ENCODE peak calls at places on chromosomes 1 and 21, in six cellular contexts. R is endothelial cell; H is activated T-cell treated with anti-CD3 and anti-CD28 coated beads for 1 hour; P is naive thymus-derived CD4-positive, alpha-beta T cell; X is activated CD8-positive, alpha-beta memory T cell treated with anti-CD3 and anti-CD28 coated beads for 24 hours; N is nucleus accumbens. V is an unnamed sample.

GRCh38 chr1:246214708-246215504 is 292.2 kb downstream of the SMYD3 start:
- DNase-seq in H (no peak), P (no peak), X (no peak), N (no peak), R (no peak), V (peak)

GRCh38 chr1:163307479-163308171 is 14.1 kb upstream of the NUF2 start:
- DNase-seq in R (no peak), X (no peak), N (no peak), P (no peak), H (no peak), V (no peak)

GRCh38 chr1:36217667-36218066 is 6.6 kb upstream of the THRAP3 start:
- DNase-seq in X (no peak), P (no peak), H (no peak), N (no peak), R (no peak), V (peak)

GRCh38 chr1:71357708-71358107 is 276.9 kb upstream of the ZRANB2 start:
- DNase-seq in X (no peak), N (no peak), R (no peak), H (no peak), P (no peak), V (no peak)

GRCh38 chr1:224852901-224853568 is 76.4 kb upstream of the DNAH14 start:
- DNase-seq in N (no peak), H (no peak), P (no peak), R (no peak), X (no peak), V (peak)

GRCh38 chr21:25565272-25566199 is 41.7 kb downstream of the MRPL39 start:
- DNase-seq in X (peak), H (no peak), R (no peak), N (no peak), P (no peak), V (no peak)

GRCh38 chr1:151334822-151335221 is 7.6 kb upstream of the PI4KB start:
- DNase-seq in P (no peak), X (no peak), N (no peak), H (no peak), R (no peak), V (no peak)

GRCh38 chr1:3462356-3463012 is 8.0 kb downstream of the ARHGEF16 start:
- DNase-seq in R (no peak), H (no peak), P (no peak), N (no peak), X (no peak), V (no peak)

GRCh38 chr1:212290608-212291007 is 5.4 kb downstream of the PPP2R5A start:
- DNase-seq in N (no peak), P (no peak), H (no peak), R (no peak), X (no peak), V (no peak)

GRCh38 chr1:22231995-22232690 is 89.2 kb upstream of the WNT4 start:
- DNase-seq in H (no peak), N (no peak), P (no peak), R (no peak), X (no peak), V (no peak)

GRCh38 chr1:61270761-61271411 is 188.5 kb downstream of the NFIA start:
- DNase-seq in R (no peak), P (no peak), N (no peak), X (no peak), H (no peak), V (no peak)

GRCh38 chr21:30209571-30209970 is 6.3 kb downstream of the CLDN8 start:
- DNase-seq in N (no peak), X (no peak), P (no peak), R (no peak), H (no peak), V (no peak)

GRCh38 chr1:155179107-155180031 is 5.7 kb downstream of the TRIM46 start:
- DNase-seq in X (no peak), H (no peak), N (no peak), P (no peak), R (no peak), V (no peak)

GRCh38 chr1:176950736-176951308 is 213.7 kb downstream of the ASTN1 start:
- DNase-seq in H (no peak), P (no peak), N (no peak), X (no peak), R (no peak), V (no peak)

GRCh38 chr1:155085504-155086181 is 7.0 kb downstream of the EFNA3 start:
- DNase-seq in H (peak), R (no peak), N (no peak), P (peak), X (peak), V (no peak)

GRCh38 chr1:82401116-82401515 is 600.4 kb downstream of the ADGRL2 start:
- DNase-seq in N (no peak), R (no peak), P (no peak), H (no peak), X (no peak), V (no peak)

GRCh38 chr1:109040627-109041613 is 982 bp downstream of the WDR47 start:
- DNase-seq in N (no peak), X (no peak), R (peak), P (peak), H (peak), V (peak)

GRCh38 chr1:205247130-205247921 is 19.6 kb downstream of the TMCC2 start:
- DNase-seq in N (peak), R (no peak), X (no peak), H (no peak), P (no peak), V (peak)